ENCODE peak calls at places on chromosomes 11 and 22, in four cellular contexts. N is NB4, W is prostate gland, L is mucosa of descending colon. H is an unnamed sample.

GRCh38 chr11:34682822-34683221 is 61.9 kb downstream of the EHF start:
- DNase-seq in N (no peak), W (no peak), L (no peak), H (no peak)

GRCh38 chr11:18974192-18974591 is 35.0 kb upstream of the MRGPRX1 start:
- DNase-seq in N (no peak), W (no peak), L (no peak), H (no peak)

GRCh38 chr11:32472226-32472625 is 36.9 kb upstream of the WT1 start:
- DNase-seq in N (no peak), W (no peak), L (no peak), H (no peak)

GRCh38 chr11:6941970-6942369 is 15.7 kb downstream of the ZNF215 start:
- DNase-seq in N (peak), W (no peak), L (no peak), H (no peak)

GRCh38 chr11:3164138-3164539 is 971 bp downstream of the OSBPL5 start:
- DNase-seq in N (peak), W (no peak), L (peak), H (peak)

GRCh38 chr22:39244073-39244495 is 698 bp downstream of the PDGFB start:
- DNase-seq in N (no peak), W (peak), L (no peak), H (no peak)

GRCh38 chr11:75565221-75565814 is 3.3 kb downstream of the SERPINH1 start:
- DNase-seq in N (no peak), W (no peak), L (no peak), H (no peak)

GRCh38 chr11:103359221-103359620 is 250.0 kb downstream of the DYNC2H1 start:
- DNase-seq in N (no peak), W (no peak), L (no peak), H (no peak)

GRCh38 chr11:70306586-70307033 is 36.1 kb downstream of the PPFIA1 start:
- DNase-seq in N (no peak), W (no peak), L (no peak), H (no peak)

GRCh38 chr22:48748113-48748859 is 1079.4 kb downstream of the BRD1 start:
- DNase-seq in N (no peak), W (peak), L (peak), H (no peak)

GRCh38 chr11:121489823-121490222 is 37.1 kb upstream of the SORL1-AS1 start:
- DNase-seq in N (no peak), W (no peak), L (no peak), H (no peak)

GRCh38 chr22:21047730-21048129 is 2.0 kb downstream of the LRRC74B start:
- DNase-seq in N (no peak), W (no peak), L (no peak), H (peak)

GRCh38 chr11:76838422-76839068 is 22.2 kb upstream of the ACER3 start:
- DNase-seq in N (peak), W (no peak), L (no peak), H (peak)

GRCh38 chr22:48824673-48825651 is 1002.7 kb downstream of the BRD1 start:
- DNase-seq in N (no peak), W (no peak), L (no peak), H (no peak)

GRCh38 chr22:42562282-42562681 is 8.5 kb downstream of the SERHL2 start:
- DNase-seq in N (peak), W (no peak), L (no peak), H (no peak)

GRCh38 chr11:12502041-12502440 is 124.7 kb downstream of the PARVA start:
- DNase-seq in N (no peak), W (no peak), L (no peak), H (no peak)

GRCh38 chr11:107999759-108000455 is 8.8 kb upstream of the CUL5 start:
- DNase-seq in N (peak), W (no peak), L (no peak), H (no peak)

GRCh38 chr11:120337133-120337895 is 1.1 kb downstream of the ARHGEF12 start:
- DNase-seq in N (no peak), W (no peak), L (peak), H (peak)

GRCh38 chr11:86955111-86955673 is at the start of gene FZD4:
- DNase-seq in N (peak), W (peak), L (peak), H (peak)

GRCh38 chr22:47277001-47277400 is 514.6 kb downstream of the TBC1D22A start:
- DNase-seq in N (no peak), W (no peak), L (no peak), H (no peak)

GRCh38 chr22:42222140-42222539 is 48.3 kb downstream of the TCF20 start:
- DNase-seq in N (no peak), W (no peak), L (no peak), H (no peak)

GRCh38 chr22:38824587-38824986 is 19.2 kb downstream of the NPTXR start:
- DNase-seq in N (peak), W (no peak), L (peak), H (no peak)

GRCh38 chr22:36365020-36365411 is 22.8 kb downstream of the MYH9 start:
- DNase-seq in N (peak), W (no peak), L (no peak), H (no peak)

GRCh38 chr11:63829823-63830489 is 9.0 kb upstream of the MARK2 start:
- DNase-seq in N (peak), W (no peak), L (no peak), H (peak)

GRCh38 chr11:94128171-94128745 is 383 bp upstream of the PANX1 start:
- DNase-seq in N (no peak), W (peak), L (no peak), H (no peak)

GRCh38 chr22:30245985-30246901 is at the start of gene LIF:
- DNase-seq in N (no peak), W (no peak), L (peak), H (peak)

GRCh38 chr11:12157241-12157661 is 46.9 kb downstream of the MICAL2 start:
- DNase-seq in N (peak), W (no peak), L (no peak), H (no peak)

GRCh38 chr22:17823226-17823625 is 49.0 kb upstream of the BID start:
- DNase-seq in N (no peak), W (no peak), L (no peak), H (no peak)

GRCh38 chr11:3222003-3222855 is 3.6 kb upstream of the MRGPRG start:
- DNase-seq in N (no peak), W (no peak), L (no peak), H (no peak)

GRCh38 chr11:3605721-3606324 is 36.0 kb downstream of the ART5 start:
- DNase-seq in N (no peak), W (peak), L (no peak), H (no peak)

GRCh38 chr11:57566564-57567209 is 785 bp downstream of the UBE2L6 start:
- DNase-seq in N (no peak), W (no peak), L (no peak), H (no peak)

GRCh38 chr11:76194872-76195668 is 11.2 kb downstream of the WNT11 start:
- DNase-seq in N (no peak), W (no peak), L (no peak), H (no peak)

GRCh38 chr11:104995001-104995408 is 26.6 kb upstream of the CASP4 start:
- DNase-seq in N (no peak), W (no peak), L (no peak), H (no peak)

GRCh38 chr11:124740277-124740882 is 638 bp downstream of the NRGN start:
- DNase-seq in N (peak), W (no peak), L (peak), H (no peak)

GRCh38 chr22:24418786-24419479 is 8.5 kb upstream of the ADORA2A start:
- DNase-seq in N (no peak), W (no peak), L (peak), H (peak)

GRCh38 chr11:12094872-12095800 is 15.3 kb upstream of the MICAL2 start:
- DNase-seq in N (no peak), W (peak), L (peak), H (no peak)

GRCh38 chr22:43449205-43449830 is 37.5 kb downstream of the MPPED1 start:
- DNase-seq in N (peak), W (no peak), L (no peak), H (no peak)

GRCh38 chr11:111441443-111441842 is 62.4 kb upstream of the POU2AF1 start:
- DNase-seq in N (no peak), W (no peak), L (no peak), H (no peak)

GRCh38 chr11:45265963-45266692 is 20.0 kb downstream of the SYT13 start:
- DNase-seq in N (no peak), W (no peak), L (no peak), H (no peak)
- TF ChIP-seq CTCF in N (no peak), W (no peak), L (no peak), H (no peak)

DNA sequence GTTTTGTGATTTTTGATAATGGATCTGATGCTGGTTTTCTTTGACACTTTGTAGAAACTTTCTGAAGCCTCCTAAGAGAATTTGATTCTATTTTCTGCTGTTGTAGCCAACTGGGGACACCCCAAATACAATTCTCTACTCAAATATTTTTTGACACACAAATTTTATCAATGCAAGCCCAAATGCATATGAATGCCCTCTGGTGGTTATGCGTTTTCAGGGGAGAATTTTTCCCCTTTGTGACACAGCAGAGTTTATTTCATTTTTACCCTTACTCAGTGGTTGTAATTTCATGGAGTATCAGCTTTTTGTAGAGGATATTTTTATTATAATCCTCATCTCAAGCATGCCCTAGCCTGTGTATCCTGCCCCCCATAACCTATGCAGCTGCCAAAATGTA is 44.7 kb upstream of the MTMR2 start:
- DNase-seq in N (peak), W (no peak), L (no peak), H (no peak)
- TF ChIP-seq CTCF in N (peak), W (no peak), L (no peak), H (no peak)

GRCh38 chr11:85256433-85256832 is 370.7 kb downstream of the DLG2 start:
- DNase-seq in N (no peak), W (no peak), L (no peak), H (no peak)

GRCh38 chr11:85263328-85263727 is 363.8 kb downstream of the DLG2 start:
- DNase-seq in N (no peak), W (no peak), L (no peak), H (no peak)

DNA sequence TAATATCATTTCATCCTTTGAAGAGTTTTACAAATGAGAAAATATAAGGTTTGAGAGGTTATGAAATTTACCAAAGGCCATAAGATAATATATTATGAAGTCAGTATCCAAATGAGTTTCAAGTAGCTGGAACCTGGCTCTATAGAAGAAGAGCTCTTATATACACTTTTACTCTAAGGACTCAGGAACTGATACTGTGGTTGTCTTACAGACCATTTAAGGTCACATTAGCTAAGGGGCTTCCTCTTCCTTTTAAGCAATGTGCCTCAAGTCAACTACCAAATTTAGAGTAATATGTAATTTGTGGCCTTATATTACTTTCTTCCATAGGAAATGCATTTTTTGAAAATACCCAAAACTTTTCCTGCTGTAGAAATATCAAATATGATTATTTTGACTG is 369.3 kb downstream of the DLG2 start:
- DNase-seq in N (no peak), W (no peak), L (no peak), H (no peak)
- TF ChIP-seq CTCF in N (no peak), W (no peak), L (no peak), H (no peak)

GRCh38 chr11:125871391-125872137 is 15.9 kb upstream of the HYLS1 start:
- DNase-seq in N (peak), W (no peak), L (no peak), H (peak)
- TF ChIP-seq CTCF in N (peak), W (no peak), L (no peak), H (peak)

GRCh38 chr11:132686827-132687370 is 845.4 kb downstream of the OPCML start:
- DNase-seq in N (no peak), W (no peak), L (no peak), H (no peak)

GRCh38 chr11:132681971-132682370 is 850.3 kb downstream of the OPCML start:
- DNase-seq in N (no peak), W (no peak), L (no peak), H (no peak)

GRCh38 chr11:132683602-132684001 is 848.7 kb downstream of the OPCML start:
- DNase-seq in N (no peak), W (no peak), L (no peak), H (no peak)

DNA sequence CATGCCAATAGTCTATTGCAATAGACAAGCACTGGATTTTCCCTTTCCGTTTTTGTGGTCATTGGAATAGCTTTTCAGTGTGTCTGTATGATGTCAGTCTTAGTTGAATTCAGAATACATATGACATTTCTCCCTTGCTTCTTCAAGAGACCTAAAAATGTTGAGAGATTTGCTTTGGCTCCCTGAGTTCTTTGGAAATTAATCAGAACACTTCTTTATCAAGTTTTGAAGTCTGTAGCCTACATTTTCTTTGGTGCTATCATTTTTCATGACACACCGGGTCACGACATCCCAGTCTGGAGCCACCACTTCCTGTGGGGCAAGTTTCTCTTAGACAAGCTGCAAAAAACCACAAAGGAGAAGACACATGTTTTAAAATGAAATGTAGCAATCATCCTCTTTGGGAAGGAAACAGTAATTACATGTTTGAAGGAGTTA is 847.1 kb downstream of the OPCML start:
- DNase-seq in N (peak), W (no peak), L (no peak), H (no peak)
- TF ChIP-seq CTCF in N (no peak), W (no peak), L (no peak), H (no peak)